ENCODE peak calls at places on chromosomes 3 and 15, in eight cellular contexts. G is HL-60, O is sigmoid colon, T is GM12878, P is GM12891, S is prostate gland, E is esophagus muscularis mucosa, X is breast epithelium. D is an unnamed sample.

GRCh38 chr15:66145242-66146182 is 108.0 kb downstream of the MEGF11 start:
- DNase-seq in E (no peak), S (no peak), T (no peak), X (no peak), O (no peak), G (no peak), P (no peak), D (no peak)

GRCh38 chr3:108067768-108068167 is 23.1 kb downstream of the CD47 start:
- DNase-seq in P (no peak), S (peak), G (no peak), E (no peak), O (no peak), T (no peak), X (no peak), D (no peak)

GRCh38 chr15:43446344-43446743 is 46.6 kb downstream of the TP53BP1 start:
- DNase-seq in S (no peak), E (no peak), O (no peak), X (no peak), P (no peak), G (no peak), T (no peak), D (no peak)

GRCh38 chr3:14216257-14217048 is 37.8 kb downstream of the LSM3 start:
- DNase-seq in X (no peak), O (no peak), E (no peak), T (no peak), P (no peak), G (no peak), S (no peak), D (no peak)

GRCh38 chr3:50171540-50172301 is 16.6 kb downstream of the SEMA3F start:
- DNase-seq in P (no peak), X (no peak), E (no peak), O (no peak), T (no peak), G (no peak), S (no peak), D (peak)

GRCh38 chr15:77012868-77013267 is 17.9 kb downstream of the PSTPIP1 start:
- DNase-seq in G (no peak), S (no peak), E (no peak), O (no peak), X (no peak), T (no peak), P (no peak), D (no peak)

GRCh38 chr15:31278544-31279220 is 48.0 kb upstream of the KLF13 start:
- DNase-seq in O (peak), G (no peak), S (peak), E (no peak), P (no peak), T (no peak), X (peak), D (peak)

GRCh38 chr3:112333002-112333385 is at the start of gene CD200:
- DNase-seq in T (no peak), P (peak), G (no peak), O (peak), S (peak), X (peak), E (no peak), D (peak)

GRCh38 chr3:73586190-73586589 is 38.6 kb downstream of the PDZRN3 start:
- DNase-seq in E (no peak), G (no peak), T (no peak), O (no peak), P (no peak), X (no peak), S (no peak), D (no peak)

GRCh38 chr3:57006949-57007419 is 53.5 kb upstream of the SPATA12 start:
- DNase-seq in E (no peak), O (peak), G (no peak), X (no peak), T (no peak), P (no peak), S (peak), D (peak)

GRCh38 chr15:99929266-99929665 is 196.0 kb upstream of the LYSMD4 start:
- DNase-seq in X (no peak), G (no peak), E (peak), O (no peak), T (no peak), S (no peak), P (no peak), D (no peak)

GRCh38 chr3:27880969-27881892 is 159.1 kb upstream of the EOMES start:
- DNase-seq in O (no peak), T (peak), P (no peak), S (no peak), E (no peak), G (peak), X (no peak), D (no peak)

GRCh38 chr3:169324454-169324789 is 339.1 kb downstream of the MECOM start:
- DNase-seq in E (no peak), P (no peak), G (no peak), T (no peak), O (no peak), X (no peak), S (peak), D (no peak)

GRCh38 chr15:98609144-98609852 is 39.0 kb upstream of the IGF1R start:
- DNase-seq in X (no peak), G (no peak), O (no peak), T (no peak), P (no peak), S (peak), E (peak), D (no peak)

GRCh38 chr3:45067941-45068340 is 41.8 kb downstream of the CLEC3B start:
- DNase-seq in E (no peak), T (no peak), X (no peak), O (no peak), G (no peak), P (no peak), S (no peak), D (no peak)

GRCh38 chr15:78050441-78050809 is 27.1 kb downstream of the TBC1D2B start:
- DNase-seq in S (no peak), O (no peak), X (no peak), P (no peak), E (no peak), T (no peak), G (no peak), D (no peak)

GRCh38 chr3:194871143-194871863 is 185.6 kb downstream of the FAM43A start:
- DNase-seq in E (no peak), O (no peak), S (peak), P (peak), G (no peak), X (peak), T (no peak), D (peak)
- TF ChIP-seq POLR2AphosphoS5 in E (peak), O (peak), S (peak), P (no peak), G (no peak), X (peak), T (no peak), D (no peak)

DNA sequence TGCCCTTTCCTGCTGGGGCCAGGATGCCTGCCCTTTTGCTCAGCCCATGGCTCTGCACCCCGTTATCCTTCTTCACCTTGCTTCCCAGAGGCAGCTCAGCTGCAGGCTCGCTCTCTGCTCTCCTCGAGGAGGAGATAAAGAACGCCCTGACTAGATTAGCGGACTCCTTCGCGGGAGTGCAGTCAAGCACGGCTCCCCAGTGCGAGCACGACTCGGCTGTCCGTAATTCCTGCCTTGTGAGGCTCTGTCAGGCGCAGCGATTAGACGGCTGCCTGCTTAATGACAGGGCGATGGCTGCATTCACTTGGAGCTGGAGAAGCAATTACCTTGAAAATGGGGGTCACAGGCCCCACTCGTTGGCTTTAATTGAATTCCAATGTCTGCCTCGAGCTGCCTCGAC is 25.9 kb downstream of the TLE3 start:
- DNase-seq in G (no peak), E (no peak), T (no peak), P (no peak), X (no peak), S (no peak), O (no peak), D (no peak)
- TF ChIP-seq POLR2AphosphoS5 in G (no peak), E (no peak), T (no peak), P (no peak), X (no peak), S (no peak), O (no peak), D (no peak)

GRCh38 chr3:138842483-138843188 is 7.9 kb upstream of the PIK3CB start:
- DNase-seq in S (no peak), G (peak), P (peak), T (peak), O (no peak), X (no peak), E (no peak), D (no peak)

GRCh38 chr3:138845771-138846173 is 11.0 kb upstream of the PIK3CB start:
- DNase-seq in P (no peak), G (no peak), E (no peak), S (no peak), X (no peak), O (no peak), T (no peak), D (no peak)

GRCh38 chr3:138848696-138849095 is 14.0 kb upstream of the PIK3CB start:
- DNase-seq in E (no peak), P (no peak), X (no peak), S (no peak), O (no peak), T (no peak), G (no peak), D (no peak)

GRCh38 chr3:138846350-138846756 is 11.6 kb upstream of the PIK3CB start:
- DNase-seq in P (no peak), T (no peak), E (no peak), S (no peak), O (no peak), X (no peak), G (peak), D (no peak)

DNA sequence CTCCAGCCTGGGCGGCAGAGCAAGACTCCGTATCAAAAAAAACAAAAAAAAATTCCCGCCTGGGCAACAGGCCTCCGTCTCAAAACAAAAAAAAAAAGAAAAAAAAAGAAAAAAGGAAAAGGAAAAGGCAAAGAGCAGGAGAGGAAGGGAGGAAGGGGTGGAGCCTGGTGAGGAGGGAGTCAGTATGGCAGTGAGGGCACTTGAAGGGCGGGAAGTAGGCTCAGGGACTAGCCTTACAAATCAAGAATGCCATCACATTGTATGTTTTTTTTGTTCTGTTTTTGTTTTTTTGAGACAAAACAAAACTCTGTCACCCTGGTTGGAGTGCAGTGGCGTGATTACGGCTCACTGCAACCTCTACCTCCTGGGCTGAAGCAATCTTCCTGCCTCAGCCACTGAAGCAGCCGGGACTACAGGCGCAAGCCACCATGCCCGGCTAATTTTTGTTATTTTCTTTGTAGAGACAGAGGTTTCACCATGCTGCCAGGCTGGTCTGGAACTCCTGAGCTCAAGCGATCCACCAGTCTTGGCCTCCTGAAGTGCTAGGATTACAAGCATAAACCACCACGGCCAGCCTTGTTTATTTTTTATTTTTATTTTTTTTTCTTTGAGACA is 10.4 kb upstream of the PIK3CB start:
- DNase-seq in X (no peak), O (no peak), T (no peak), S (no peak), P (no peak), G (no peak), E (no peak), D (no peak)
- TF ChIP-seq POLR2AphosphoS5 in X (no peak), O (no peak), T (no peak), S (no peak), P (no peak), G (no peak), E (no peak), D (no peak)

DNA sequence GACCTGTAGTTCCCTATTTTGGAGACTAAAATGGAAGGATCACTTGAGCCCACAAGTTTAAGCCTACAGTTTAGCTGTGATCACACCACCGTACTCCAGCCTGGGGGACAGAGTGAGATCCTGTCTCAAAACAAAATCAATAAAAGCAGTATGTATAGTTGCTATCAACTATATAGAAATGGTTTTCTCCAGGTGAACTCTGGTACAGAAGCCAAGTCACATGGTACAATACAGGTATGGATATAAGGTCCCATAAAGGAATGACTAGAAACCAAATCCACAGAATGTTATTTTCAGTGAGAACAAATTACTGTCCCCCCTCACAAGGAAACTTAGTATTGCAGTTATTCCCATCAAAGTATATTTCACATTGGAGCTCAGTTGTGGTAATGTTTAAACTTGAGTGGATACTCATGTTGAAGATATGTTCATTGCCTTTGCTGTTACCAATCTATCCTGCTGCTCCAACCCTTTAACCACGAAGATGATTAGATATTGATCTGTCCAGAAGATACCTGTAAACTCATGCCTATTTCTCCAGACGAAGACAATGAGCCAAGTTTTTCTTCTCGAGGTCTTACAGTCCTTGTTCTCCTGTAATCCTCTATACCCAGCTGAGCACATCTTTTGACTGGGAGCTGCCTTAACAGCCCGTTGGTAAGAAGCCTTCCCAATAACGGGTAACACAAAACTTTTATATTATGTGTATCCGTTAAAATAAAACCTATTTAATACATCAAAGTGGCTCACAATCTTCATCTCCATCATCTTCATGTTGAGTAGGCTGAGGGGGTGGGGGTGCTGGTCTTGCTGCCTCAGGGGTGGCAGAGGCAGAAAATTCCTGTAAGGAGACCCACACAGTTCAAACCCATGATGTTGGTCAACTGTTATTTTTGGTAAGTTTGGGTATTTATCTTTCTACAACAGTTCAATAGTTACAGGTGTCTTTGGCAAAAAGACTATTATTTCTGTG is 24.6 kb downstream of the TRA2B start:
- DNase-seq in E (no peak), G (no peak), O (no peak), S (no peak), T (no peak), X (no peak), P (no peak), D (no peak)
- TF ChIP-seq POLR2AphosphoS5 in E (no peak), G (peak), O (peak), S (no peak), T (peak), X (no peak), P (peak), D (no peak)

GRCh38 chr3:72379500-72380187 is 468.6 kb downstream of the SHQ1 start:
- DNase-seq in S (no peak), P (no peak), X (no peak), T (no peak), E (no peak), G (no peak), O (no peak), D (no peak)
- TF ChIP-seq POLR2AphosphoS5 in S (no peak), P (no peak), X (no peak), T (no peak), E (no peak), G (no peak), O (no peak), D (no peak)

DNA sequence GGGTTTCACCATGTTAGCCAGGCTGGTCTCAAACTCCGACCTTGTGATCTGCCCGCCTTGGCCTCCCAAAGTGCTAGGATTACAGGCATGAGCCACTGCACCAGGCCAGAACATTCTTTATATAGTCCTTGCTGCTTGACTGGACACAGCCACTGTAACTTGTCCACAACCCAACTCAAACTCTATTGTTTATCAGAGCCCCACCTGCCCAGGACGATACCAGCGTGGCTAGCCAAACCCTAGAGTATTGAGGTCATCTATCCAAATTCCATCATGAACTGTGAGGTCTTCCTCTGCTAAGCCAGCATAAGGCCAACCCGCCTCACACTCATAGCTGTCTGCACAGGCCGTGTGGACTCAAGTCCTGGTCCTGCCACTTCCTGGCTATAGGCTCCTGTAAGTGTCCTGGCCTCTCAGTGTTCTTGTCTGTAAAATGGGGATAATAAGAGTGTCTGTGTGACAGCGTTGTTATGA is 63.9 kb downstream of the DAPK2 start:
- DNase-seq in X (no peak), E (no peak), G (no peak), P (no peak), S (no peak), T (no peak), O (no peak), D (no peak)
- TF ChIP-seq POLR2AphosphoS5 in X (no peak), E (no peak), G (no peak), P (no peak), S (no peak), T (no peak), O (no peak), D (no peak)

GRCh38 chr3:195443391-195443989 is 670 bp upstream of the ACAP2 start:
- DNase-seq in S (no peak), O (no peak), G (no peak), T (no peak), P (no peak), X (no peak), E (no peak), D (no peak)

GRCh38 chr3:195446359-195446758 is 3.5 kb upstream of the ACAP2 start:
- DNase-seq in P (no peak), O (no peak), G (no peak), T (no peak), E (no peak), S (no peak), X (no peak), D (no peak)

GRCh38 chr3:195448205-195448875 is 5.5 kb upstream of the ACAP2 start:
- DNase-seq in S (no peak), P (no peak), T (no peak), E (no peak), O (no peak), G (no peak), X (no peak), D (no peak)

GRCh38 chr3:195447205-195447604 is 4.4 kb upstream of the ACAP2 start:
- DNase-seq in T (no peak), G (no peak), O (no peak), P (no peak), S (no peak), E (no peak), X (no peak), D (no peak)

GRCh38 chr3:195445885-195446284 is 3.1 kb upstream of the ACAP2 start:
- DNase-seq in T (no peak), G (no peak), P (no peak), S (no peak), E (no peak), X (no peak), O (no peak), D (no peak)
- TF ChIP-seq POLR2AphosphoS5 in T (no peak), G (no peak), P (no peak), S (no peak), E (no peak), X (no peak), O (no peak), D (no peak)

DNA sequence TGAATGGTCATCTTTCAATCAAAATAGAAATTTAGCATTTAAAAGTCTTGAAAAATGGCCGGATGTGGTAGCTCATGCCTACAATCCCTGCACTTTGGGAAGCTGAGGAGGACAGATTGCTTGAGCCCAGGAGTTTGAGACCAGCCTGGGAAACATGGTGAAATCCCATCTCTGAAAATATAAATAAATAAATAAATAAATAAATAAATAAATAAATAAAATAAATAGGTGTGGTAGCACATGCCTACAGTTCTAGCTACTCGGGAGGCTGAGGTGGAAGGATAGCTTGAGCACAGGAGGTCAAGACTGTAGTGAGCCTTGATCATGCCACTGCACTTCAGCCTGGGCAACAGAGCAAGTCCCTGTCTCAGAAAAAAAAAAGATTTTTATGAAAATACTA is 25.9 kb downstream of the SLC30A4 start:
- DNase-seq in G (no peak), P (no peak), S (no peak), T (no peak), X (no peak), O (no peak), E (no peak), D (no peak)
- TF ChIP-seq POLR2AphosphoS5 in G (no peak), P (no peak), S (no peak), T (no peak), X (no peak), O (no peak), E (no peak), D (no peak)

DNA sequence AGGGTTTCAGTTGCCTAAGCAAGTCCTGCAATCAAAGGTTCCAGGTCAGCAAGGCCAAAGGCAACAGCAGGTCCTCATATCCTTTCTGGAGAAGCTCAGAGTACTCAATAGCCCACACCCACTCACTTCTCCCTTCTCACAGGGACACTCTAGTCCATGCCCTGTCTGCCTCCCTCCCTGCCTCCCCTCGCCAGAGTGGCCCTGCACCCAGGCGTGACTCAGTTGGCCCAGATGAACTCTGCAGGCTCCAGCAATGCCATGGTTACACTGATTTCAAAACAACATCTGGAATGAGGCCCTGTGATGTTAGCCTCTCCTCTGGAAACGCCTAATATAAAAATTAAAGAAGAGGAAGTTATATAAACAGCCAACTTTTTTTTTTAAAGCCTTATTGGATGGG is 32.9 kb downstream of the IL16 start:
- DNase-seq in P (no peak), G (no peak), S (no peak), X (no peak), T (no peak), E (no peak), O (peak), D (no peak)
- TF ChIP-seq POLR2AphosphoS5 in P (no peak), G (no peak), S (no peak), X (no peak), T (no peak), E (peak), O (no peak), D (no peak)

GRCh38 chr3:52221563-52222318 is 3.7 kb downstream of the TLR9 start:
- DNase-seq in T (no peak), O (no peak), P (no peak), S (no peak), G (no peak), E (no peak), X (peak), D (no peak)
- TF ChIP-seq POLR2AphosphoS5 in T (no peak), O (no peak), P (no peak), S (no peak), G (no peak), E (no peak), X (no peak), D (no peak)

D was measured in stomach.